ENCODE peak calls at places on chromosome 22, in ten cellular contexts. P is colonic mucosa; K is RWPE1; H is COLO829; S is type B pancreatic cell; U is cardiac muscle cell; V is HepG2; F is IMR-90; B is activated CD4-positive, alpha-beta T cell treated with anti-CD3 and anti-CD28 coated beads, Interleukin-2, amount 10 ng/mL, durations not matched to agents 24 days and 14 days; J is DMS 273 treated with DMSO at 0.1 percent for 48 hours. L is an unnamed sample.

GRCh38 chr22:28094831-28095230 is 175.8 kb upstream of the PITPNB start:
- DNase-seq in P (no peak), K (no peak), H (no peak), S (no peak), U (no peak), V (no peak), F (no peak), B (no peak), J (no peak), L (no peak)

GRCh38 chr22:19704355-19705015 is 9.8 kb upstream of the SEPTIN5 start:
- DNase-seq in P (no peak), K (no peak), H (no peak), S (no peak), U (no peak), V (no peak), F (no peak), B (no peak), J (no peak), L (no peak)

GRCh38 chr22:45738206-45738605 is 66.6 kb downstream of the ATXN10 start:
- DNase-seq in P (no peak), K (no peak), H (no peak), S (no peak), U (no peak), V (no peak), F (peak), B (no peak), J (no peak), L (no peak)

GRCh38 chr22:38009000-38009806 is 24.8 kb upstream of the SOX10 start:
- DNase-seq in P (no peak), K (no peak), H (no peak), S (no peak), U (no peak), V (no peak), F (no peak), B (no peak), J (no peak), L (no peak)

GRCh38 chr22:45991108-45991507 is 14.1 kb upstream of the WNT7B start:
- DNase-seq in P (no peak), K (no peak), H (no peak), S (no peak), U (no peak), V (no peak), F (no peak), B (no peak), J (no peak), L (no peak)

GRCh38 chr22:44172370-44173108 is 8.2 kb upstream of the PARVG start:
- DNase-seq in P (peak), K (no peak), H (no peak), S (no peak), U (no peak), V (no peak), F (no peak), B (no peak), J (no peak), L (no peak)

GRCh38 chr22:47695176-47695575 is 932.7 kb downstream of the TBC1D22A start:
- DNase-seq in P (no peak), K (no peak), H (no peak), S (no peak), U (no peak), V (no peak), F (no peak), B (peak), J (no peak), L (no peak)

GRCh38 chr22:41913040-41913719 is 1.7 kb downstream of the SHISA8 start:
- DNase-seq in P (no peak), K (no peak), H (no peak), S (no peak), U (no peak), V (no peak), F (no peak), B (no peak), J (no peak), L (no peak)

GRCh38 chr22:37428649-37429586 is 1.6 kb upstream of the ELFN2 start:
- DNase-seq in P (peak), K (no peak), H (peak), S (no peak), U (peak), V (peak), F (peak), B (peak), J (no peak), L (peak)

GRCh38 chr22:45540122-45540521 is 37.4 kb downstream of the FBLN1 start:
- DNase-seq in P (no peak), K (no peak), H (no peak), S (no peak), U (no peak), V (no peak), F (no peak), B (no peak), J (no peak), L (no peak)

GRCh38 chr22:32313532-32313931 is 44.1 kb upstream of the RFPL3 start:
- DNase-seq in P (no peak), K (no peak), H (no peak), S (no peak), U (no peak), V (no peak), F (no peak), B (no peak), J (no peak), L (no peak)

L was measured in LoVo.